ENCODE peak calls at places on chromosomes 13 and 19, in nine cellular contexts. H, S, N, X, Q, M, O, T and C are unnamed samples.

GRCh38 chr19:6672693-6673290 is 2.8 kb upstream of the TNFSF14 start:
- DNase-seq in H (no peak), M (no peak), Q (no peak), O (no peak), S (no peak), N (no peak), T (no peak), X (no peak), C (no peak)

GRCh38 chr13:23867027-23867491 is 22.1 kb downstream of the MIPEP start:
- DNase-seq in X (no peak), N (peak), O (no peak), H (no peak), M (no peak), S (no peak), T (no peak), Q (no peak), C (no peak)

GRCh38 chr19:41905273-41906002 is 22.5 kb downstream of the ARHGEF1 start:
- DNase-seq in N (no peak), H (no peak), M (no peak), X (no peak), T (no peak), O (no peak), S (no peak), Q (no peak), C (no peak)

GRCh38 chr19:948842-949496 is 23.1 kb downstream of the ARID3A start:
- DNase-seq in M (no peak), X (no peak), Q (no peak), O (no peak), T (no peak), N (no peak), H (no peak), S (no peak), C (no peak)

GRCh38 chr13:73138967-73139491 is 80.2 kb downstream of the KLF5 start:
- DNase-seq in N (peak), T (no peak), M (peak), O (no peak), S (no peak), Q (no peak), H (no peak), X (no peak), C (no peak)

GRCh38 chr13:81639984-81640582 is 1299.2 kb upstream of the SPRY2 start:
- DNase-seq in H (no peak), O (no peak), Q (no peak), S (no peak), T (no peak), X (no peak), M (no peak), N (no peak), C (no peak)

GRCh38 chr19:56071151-56071550 is 49.9 kb downstream of the ZNF787 start:
- DNase-seq in H (no peak), T (no peak), O (no peak), S (no peak), X (no peak), M (no peak), N (no peak), Q (no peak), C (no peak)

GRCh38 chr19:56091066-56091490 is 30.0 kb downstream of the ZNF787 start:
- DNase-seq in H (no peak), M (no peak), S (no peak), X (no peak), T (no peak), N (peak), O (no peak), Q (no peak), C (no peak)

GRCh38 chr13:30737511-30738342 is 2.4 kb downstream of the ALOX5AP start:
- DNase-seq in T (no peak), H (no peak), N (no peak), M (no peak), Q (no peak), S (no peak), O (no peak), X (no peak), C (no peak)

GRCh38 chr19:46407891-46408426 is 5.4 kb downstream of the CCDC8 start:
- DNase-seq in H (no peak), T (no peak), N (no peak), S (no peak), O (no peak), Q (no peak), M (no peak), X (no peak), C (no peak)

GRCh38 chr19:46621191-46622117 is 3.4 kb downstream of the PTGIR start:
- DNase-seq in Q (no peak), T (no peak), O (no peak), X (no peak), N (no peak), H (no peak), M (no peak), S (no peak), C (no peak)

GRCh38 chr19:447816-448546 is 12.9 kb downstream of the SHC2 start:
- DNase-seq in M (no peak), X (no peak), T (no peak), O (no peak), Q (no peak), S (no peak), N (no peak), H (no peak), C (no peak)

GRCh38 chr19:45496349-45496953 is 396 bp downstream of the RTN2 start:
- DNase-seq in N (no peak), T (peak), M (no peak), X (no peak), O (no peak), S (peak), Q (no peak), H (no peak), C (no peak)

GRCh38 chr19:47778954-47779351 is 450 bp downstream of the SELENOW start:
- DNase-seq in N (peak), H (no peak), X (no peak), O (no peak), S (no peak), Q (peak), M (no peak), T (no peak), C (no peak)